ENCODE peak calls at places on chromosomes 11 and 22, in four cellular contexts. Y, W, J and B are unnamed samples.

GRCh38 chr11:103651341-103651998 is 385.0 kb upstream of the DDI1 start:
- DNase-seq in J (no peak), W (no peak), Y (no peak), B (no peak)

GRCh38 chr22:46587492-46588278 is 32.5 kb upstream of the GRAMD4 start:
- DNase-seq in J (no peak), W (peak), Y (no peak), B (no peak)

GRCh38 chr11:67293090-67293489 is 4.0 kb downstream of the ANKRD13D start:
- DNase-seq in J (no peak), W (no peak), Y (no peak), B (no peak)

GRCh38 chr11:80822248-80822647 is 1381.4 kb upstream of the TENM4 start:
- DNase-seq in J (no peak), W (no peak), Y (no peak), B (no peak)

GRCh38 chr22:44574057-44574456 is 76.0 kb upstream of the RTL6 start:
- DNase-seq in W (no peak), J (no peak), Y (peak), B (peak)

GRCh38 chr11:134939905-134940304 is 527.9 kb upstream of the B3GAT1 start:
- DNase-seq in J (no peak), W (no peak), Y (no peak), B (no peak)

GRCh38 chr22:50481440-50482106 is at the start of gene ADM2:
- DNase-seq in W (no peak), Y (no peak), J (peak), B (no peak)

GRCh38 chr22:22880645-22881044 is 7.0 kb upstream of the IGLL5 start:
- DNase-seq in Y (no peak), J (no peak), W (no peak), B (no peak)

GRCh38 chr11:13889566-13890214 is 72.8 kb upstream of the SPON1 start:
- DNase-seq in Y (no peak), W (no peak), J (no peak), B (no peak)

GRCh38 chr22:45129703-45130524 is 33.8 kb upstream of the NUP50 start:
- DNase-seq in Y (no peak), J (no peak), W (no peak), B (no peak)

GRCh38 chr22:38802671-38803121 is 8.8 kb upstream of the DNAL4 start:
- DNase-seq in Y (no peak), W (no peak), J (no peak), B (peak)